ENCODE peak calls at places on chromosome 21, in four cellular contexts. X is HepG2, C is SK-N-SH, U is K562. Z is an unnamed sample.

GRCh38 chr21:41168391-41169257 is 664 bp downstream of the BACE2 start:
- DNase-seq in X (no peak), U (no peak), C (peak; percentile 27), Z (peak; percentile 43)

GRCh38 chr21:42063206-42063577 is 7.9 kb upstream of the UMODL1 start:
- DNase-seq in C (no peak), U (no peak), X (no peak), Z (no peak)

GRCh38 chr21:27564684-27565280 is 597.9 kb upstream of the ADAMTS5 start:
- DNase-seq in X (no peak), U (no peak), C (peak; percentile 36), Z (peak; percentile 40)

GRCh38 chr21:33069994-33070811 is at the start of gene OLIG1:
- DNase-seq in C (peak; percentile 48), X (no peak), U (no peak), Z (peak; percentile 82)

GRCh38 chr21:32073190-32073589 is 200.4 kb downstream of the HUNK start:
- DNase-seq in X (no peak), U (no peak), C (no peak), Z (no peak)

GRCh38 chr21:14864211-14865021 is 200.4 kb downstream of the NRIP1 start:
- DNase-seq in C (peak; percentile 12), U (peak; percentile 46), X (peak; percentile 94), Z (peak; percentile 77)

GRCh38 chr21:25385912-25386474 is 221.3 kb downstream of the MRPL39 start:
- DNase-seq in X (peak; percentile 72), C (peak; percentile 47), U (peak; percentile 49), Z (peak; percentile 49)

GRCh38 chr21:38806153-38806941 is 618 bp downstream of the ETS2 start:
- DNase-seq in U (no peak), X (no peak), C (peak; percentile 74), Z (peak; percentile 47)

GRCh38 chr21:32253215-32253641 is 25.6 kb downstream of the MIS18A start:
- DNase-seq in C (peak; percentile 61), X (no peak), U (no peak), Z (no peak)

GRCh38 chr21:14900058-14900457 is 164.7 kb downstream of the NRIP1 start:
- DNase-seq in X (no peak), C (no peak), U (no peak), Z (no peak)

GRCh38 chr21:14454642-14455009 is 71.7 kb upstream of the HSPA13 start:
- DNase-seq in C (no peak), U (no peak), X (no peak), Z (no peak)

GRCh38 chr21:42160111-42160949 is 58.6 kb upstream of the ABCG1 start:
- DNase-seq in C (no peak), X (no peak), U (no peak), Z (no peak)

GRCh38 chr21:26388731-26389231 is 184.3 kb downstream of the CYYR1 start:
- DNase-seq in X (no peak), C (peak; percentile 13), U (no peak), Z (no peak)

GRCh38 chr21:45848805-45849204 is 132.8 kb upstream of the COL6A1 start:
- DNase-seq in C (no peak), U (no peak), X (no peak), Z (no peak)
- TF ChIP-seq FOXJ3 in C (no peak), U (no peak), X (no peak), Z (no peak)

DNA sequence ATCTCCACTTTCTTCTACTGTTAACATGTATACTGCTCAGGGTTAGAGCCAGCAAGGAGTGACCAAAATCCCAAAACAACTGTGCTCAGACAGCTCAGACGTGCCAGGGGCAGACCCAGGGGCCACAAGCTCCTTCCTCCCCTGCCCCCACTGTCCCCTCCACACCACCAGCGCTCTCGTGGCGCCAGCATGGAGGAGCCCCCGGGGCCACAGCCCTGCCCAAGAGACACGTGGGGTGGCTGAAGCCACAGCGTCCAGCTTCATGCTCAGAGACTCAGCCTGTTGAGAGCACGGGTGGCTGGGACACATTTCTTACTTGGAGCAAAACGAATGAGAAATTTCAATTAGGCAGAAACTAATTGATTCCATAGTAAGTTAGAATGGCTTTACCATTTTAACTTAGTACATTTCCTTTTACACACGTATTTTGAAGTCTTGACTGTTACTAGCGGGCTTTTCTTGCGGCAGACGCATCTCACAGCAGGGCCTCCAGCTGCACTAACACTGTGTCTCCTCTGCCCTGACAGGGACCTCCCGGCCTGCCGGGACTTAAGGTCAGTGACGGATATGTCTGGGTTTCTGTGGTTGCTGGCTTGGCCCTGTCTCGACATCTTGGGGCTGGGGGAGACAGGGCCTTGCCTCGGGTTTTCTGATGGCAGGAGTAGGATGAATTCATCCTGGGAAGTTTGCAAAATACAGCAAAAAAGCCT is 54.2 kb downstream of the SLC19A1 start:
- DNase-seq in C (no peak), U (no peak), X (no peak), Z (no peak)
- TF ChIP-seq FOXJ3 in C (no peak), U (no peak), X (no peak), Z (no peak)

GRCh38 chr21:35254006-35254751 is 205.1 kb upstream of the RUNX1 start:
- DNase-seq in C (no peak), X (no peak), U (no peak), Z (no peak)

GRCh38 chr21:35254752-35255138 is 205.6 kb upstream of the RUNX1 start:
- DNase-seq in U (no peak), X (no peak), C (no peak), Z (no peak)

GRCh38 chr21:35257413-35257812 is 208.3 kb upstream of the RUNX1 start:
- DNase-seq in C (no peak), U (no peak), X (no peak), Z (no peak)

GRCh38 chr21:35258521-35258920 is 209.4 kb upstream of the RUNX1 start:
- DNase-seq in C (no peak), U (no peak), X (no peak), Z (no peak)

GRCh38 chr21:35256468-35256988 is 207.4 kb upstream of the RUNX1 start:
- DNase-seq in X (peak; percentile 29), U (no peak), C (peak; percentile 5), Z (no peak)
- TF ChIP-seq FOXJ3 in X (no peak), U (no peak), C (no peak), Z (no peak)

GRCh38 chr21:36615274-36615964 is 83.5 kb upstream of the SIM2 start:
- DNase-seq in U (no peak), C (no peak), X (peak; percentile 40), Z (peak; percentile 53)
- TF ChIP-seq FOXJ3 in U (no peak), C (no peak), X (no peak), Z (no peak)

GRCh38 chr21:35562876-35563275 is 497.4 kb downstream of the SETD4 start:
- DNase-seq in C (no peak), X (no peak), U (no peak), Z (no peak)

GRCh38 chr21:35565204-35565611 is 495.1 kb downstream of the SETD4 start:
- DNase-seq in U (no peak), X (no peak), C (no peak), Z (no peak)

GRCh38 chr21:35561076-35561475 is 499.2 kb downstream of the SETD4 start:
- DNase-seq in U (no peak), X (no peak), C (no peak), Z (no peak)

GRCh38 chr21:35566874-35567273 is 493.5 kb downstream of the SETD4 start:
- DNase-seq in X (no peak), U (no peak), C (no peak), Z (no peak)

DNA sequence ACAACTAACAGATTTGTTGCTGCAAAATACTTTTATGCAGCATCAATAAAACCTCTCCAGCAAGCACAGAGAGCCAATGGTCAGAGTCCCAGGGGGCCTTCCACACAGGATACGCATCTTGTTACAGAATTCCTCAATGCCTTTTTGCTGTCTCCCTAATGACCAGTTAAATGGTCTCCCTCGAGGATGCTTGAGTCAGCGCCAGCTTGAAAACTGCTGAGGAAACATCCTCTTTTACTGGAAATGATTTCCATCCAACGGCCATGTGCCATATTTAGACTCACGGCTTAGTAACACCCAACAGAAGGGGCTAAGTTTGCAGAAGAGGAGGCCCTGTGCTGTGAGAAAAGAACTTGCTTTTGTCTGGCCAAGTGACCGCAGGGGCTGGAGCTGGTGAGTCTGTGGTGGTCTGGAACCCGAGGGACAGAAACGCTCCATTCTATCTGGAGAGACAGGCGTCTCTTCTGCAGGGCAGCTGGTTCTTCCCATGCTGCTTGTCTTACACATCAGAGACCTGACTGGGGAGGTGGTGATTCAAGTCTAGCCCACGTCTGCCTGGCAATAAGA is 496.4 kb downstream of the SETD4 start:
- DNase-seq in X (no peak), U (no peak), C (no peak), Z (no peak)
- TF ChIP-seq FOXJ3 in X (no peak), U (no peak), C (no peak), Z (no peak)

DNA sequence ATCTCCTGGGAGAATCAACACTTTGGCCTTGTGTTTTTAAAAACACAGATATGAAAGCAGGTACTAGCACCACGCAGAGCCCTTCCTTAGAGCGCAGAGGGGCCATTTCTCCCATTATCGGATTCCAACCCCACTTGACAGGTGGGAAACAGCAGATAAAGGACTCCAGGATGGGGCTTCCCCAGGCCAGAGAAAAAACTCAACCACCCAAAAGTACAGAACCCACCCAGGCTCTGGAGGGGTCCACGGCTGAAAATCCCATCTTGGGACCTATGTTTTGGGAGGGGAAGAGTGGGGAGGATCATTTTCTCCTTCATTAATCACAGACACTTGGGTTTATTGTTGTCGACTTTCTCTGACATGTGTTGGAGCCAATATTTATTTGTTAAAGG is 27.1 kb upstream of the COL18A1 start:
- DNase-seq in X (no peak), C (no peak), U (no peak), Z (no peak)
- TF ChIP-seq FOXJ3 in X (no peak), C (no peak), U (no peak), Z (no peak)

DNA sequence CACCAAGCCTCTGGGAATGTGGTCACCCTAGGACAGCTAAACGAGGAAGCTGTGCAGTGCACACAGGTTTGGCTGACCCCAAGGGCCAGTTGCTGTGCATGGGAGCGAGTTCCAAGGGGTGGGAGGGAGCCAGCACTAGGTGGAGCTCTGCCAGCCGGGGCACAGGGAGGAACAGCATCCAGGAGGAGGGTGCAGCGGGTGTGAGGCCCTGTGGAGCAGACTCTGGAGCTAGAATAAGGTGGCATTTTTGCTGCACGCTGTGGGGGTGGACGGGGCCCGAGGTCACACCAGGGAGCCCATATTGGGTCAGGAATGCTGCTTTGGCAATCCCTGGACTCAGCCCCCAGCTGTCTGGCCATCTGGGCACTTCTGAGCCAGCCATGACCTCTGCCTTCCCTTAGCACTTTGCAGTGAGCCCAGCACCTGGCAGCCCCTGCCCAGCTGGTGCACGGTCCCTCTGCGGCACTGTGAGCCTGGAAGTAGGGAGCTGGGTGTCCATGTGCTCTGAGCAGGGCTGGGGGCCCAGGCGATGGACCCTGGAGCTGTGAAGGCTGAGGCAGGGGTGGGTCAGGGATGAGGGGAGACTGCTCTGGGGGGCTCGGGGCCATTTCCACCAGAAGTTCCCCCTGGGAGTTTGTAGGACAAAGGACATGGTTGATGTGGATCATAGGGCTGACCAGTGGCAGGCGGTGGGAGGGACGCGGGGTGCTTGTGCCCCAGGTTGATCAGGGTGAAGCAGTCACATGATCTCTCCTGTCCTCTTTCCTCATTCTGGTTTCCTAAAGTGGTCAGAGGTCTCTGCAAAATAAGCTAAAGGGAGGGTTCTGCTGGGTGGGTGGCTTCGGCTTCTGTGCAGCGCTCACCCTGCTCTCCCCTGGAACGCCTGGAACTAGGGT is 8.9 kb downstream of the PDXK start:
- DNase-seq in X (peak; percentile 39), U (peak; percentile 22), C (no peak), Z (peak; percentile 35)
- TF ChIP-seq FOXJ3 in X (no peak), U (no peak), C (no peak), Z (no peak)

GRCh38 chr21:19463966-19464365 is 1060.4 kb upstream of the TMPRSS15 start:
- DNase-seq in U (no peak), X (no peak), C (no peak), Z (no peak)
- TF ChIP-seq FOXJ3 in U (no peak), X (no peak), C (no peak), Z (no peak)